ENCODE peak calls at places on chromosomes 6 and 20, in eight cellular contexts. X, F, L, E, I, W, T and H are unnamed samples.

GRCh38 chr6:134477991-134478635 is 160.2 kb upstream of the SGK1 start:
- DNase-seq in W (no peak), X (no peak), F (peak), L (peak), E (peak), T (no peak), I (no peak), H (no peak)

GRCh38 chr20:44594730-44595129 is 12.4 kb downstream of the PKIG start:
- DNase-seq in F (peak), I (no peak), T (no peak), W (no peak), L (peak), X (no peak), E (no peak), H (no peak)

GRCh38 chr6:31778193-31778592 is 1.1 kb upstream of the VWA7 start:
- DNase-seq in X (no peak), E (no peak), W (no peak), F (no peak), L (no peak), T (no peak), I (no peak), H (no peak)

GRCh38 chr6:153790048-153790447 is 249.0 kb upstream of the OPRM1 start:
- DNase-seq in I (no peak), E (peak), T (no peak), L (peak), W (no peak), F (peak), X (peak), H (no peak)

GRCh38 chr20:53942121-53942816 is 128.1 kb downstream of the BCAS1 start:
- DNase-seq in X (peak), T (no peak), I (no peak), W (no peak), E (peak), F (no peak), L (no peak), H (no peak)

GRCh38 chr20:49635171-49635570 is 67.2 kb upstream of the PTGIS start:
- DNase-seq in E (no peak), L (no peak), X (no peak), I (no peak), W (no peak), F (no peak), T (no peak), H (no peak)

GRCh38 chr6:78436335-78436734 is 431.0 kb upstream of the IRAK1BP1 start:
- DNase-seq in W (no peak), I (no peak), X (peak), E (peak), T (no peak), F (peak), L (peak), H (no peak)

GRCh38 chr20:35292504-35293285 is 470 bp upstream of the FAM83C start:
- DNase-seq in W (no peak), I (no peak), E (no peak), T (no peak), F (no peak), X (no peak), L (no peak), H (no peak)

GRCh38 chr6:137013738-137014602 is 30.8 kb downstream of the IL20RA start:
- DNase-seq in I (no peak), F (peak), T (no peak), W (no peak), L (peak), E (peak), X (no peak), H (no peak)

GRCh38 chr6:30520480-30520992 is 31.2 kb downstream of the HLA-E start:
- DNase-seq in I (no peak), F (no peak), W (no peak), X (peak), T (no peak), L (no peak), E (no peak), H (no peak)

GRCh38 chr6:158521759-158522158 is 38.1 kb upstream of the TMEM181 start:
- DNase-seq in T (no peak), I (no peak), L (no peak), E (no peak), W (no peak), F (no peak), X (peak), H (no peak)

GRCh38 chr6:26045046-26045938 is 41.9 kb upstream of the HFE start:
- DNase-seq in X (no peak), L (peak), T (no peak), W (peak), F (peak), I (peak), E (peak), H (no peak)

GRCh38 chr6:39076086-39076992 is 27.8 kb downstream of the GLP1R start:
- DNase-seq in W (no peak), L (no peak), X (peak), E (no peak), T (no peak), F (no peak), I (no peak), H (no peak)

GRCh38 chr6:5541751-5542432 is 280.6 kb downstream of the FARS2 start:
- DNase-seq in W (no peak), F (peak), I (no peak), L (peak), X (peak), T (no peak), E (peak), H (no peak)

GRCh38 chr6:138999949-139000725 is 12.1 kb upstream of the REPS1 start:
- DNase-seq in L (no peak), X (no peak), I (no peak), E (no peak), F (peak), W (no peak), T (no peak), H (no peak)

GRCh38 chr6:152206072-152206818 is 398.8 kb downstream of the ESR1 start:
- DNase-seq in E (peak), W (peak), X (peak), T (no peak), I (no peak), L (peak), F (no peak), H (no peak)

GRCh38 chr6:166398348-166398747 is 15.6 kb upstream of the MPC1 start:
- DNase-seq in I (no peak), W (no peak), T (no peak), L (no peak), X (no peak), E (no peak), F (no peak), H (no peak)

GRCh38 chr6:17458971-17459370 is 65.6 kb downstream of the CAP2 start:
- DNase-seq in E (no peak), W (no peak), F (no peak), X (no peak), I (no peak), T (no peak), L (no peak), H (no peak)

GRCh38 chr20:47727170-47727880 is 58.0 kb downstream of the SULF2 start:
- DNase-seq in F (no peak), L (no peak), I (no peak), X (no peak), T (no peak), W (peak), E (no peak), H (peak)

GRCh38 chr6:1615651-1616420 is 6.1 kb downstream of the FOXC1 start:
- DNase-seq in E (no peak), W (no peak), F (no peak), T (no peak), X (no peak), L (peak), I (no peak), H (no peak)

GRCh38 chr6:170147056-170147787 is 143.7 kb downstream of the DLL1 start:
- DNase-seq in I (no peak), T (no peak), W (no peak), F (no peak), E (no peak), X (peak), L (no peak), H (no peak)

GRCh38 chr6:109523478-109523877 is 40.5 kb upstream of the ZBTB24 start:
- DNase-seq in W (no peak), L (peak), T (no peak), F (peak), E (peak), X (no peak), I (no peak), H (no peak)

GRCh38 chr6:75285156-75285639 is 606 bp upstream of the TMEM30A start:
- DNase-seq in I (no peak), F (no peak), T (no peak), L (no peak), W (no peak), E (no peak), X (no peak), H (no peak)

GRCh38 chr20:63381781-63382431 is 20.8 kb upstream of the CHRNA4 start:
- DNase-seq in X (peak), T (no peak), F (no peak), L (no peak), I (no peak), E (no peak), W (peak), H (peak)